ENCODE peak calls at places on chromosome 6, in nine cellular contexts. One of them, this sample, is unnamed.

GRCh38 chr6:15881150-15881549 is 218.3 kb upstream of the DTNBP1 start:
- DNase-seq in NCI-H187: no peak
- DNase-seq in T-helper 9 cell: no peak
- DNase-seq in breast epithelium: no peak
- DNase-seq in stimulated activated CD4-positive, alpha-beta T cell treated with anti-CD3 and anti-CD28 coated beads, Interleukin-15, amount 100 ng/mL, for 1 hour: no peak
- DNase-seq in stimulated activated CD8-positive, alpha-beta memory T cell treated with anti-CD3 and anti-CD28 coated beads, Interleukin-2, amount 100 ng/mL, for 1 hour: no peak
- DNase-seq in retina: no peak
- DNase-seq in Daoy: no peak
- DNase-seq in fibroblast of mammary gland: no peak
- DNase-seq in this sample: no peak

GRCh38 chr6:162942860-162943259 is 215.1 kb downstream of the PACRG start:
- DNase-seq in NCI-H187: no peak
- DNase-seq in T-helper 9 cell: no peak
- DNase-seq in breast epithelium: no peak
- DNase-seq in stimulated activated CD4-positive, alpha-beta T cell treated with anti-CD3 and anti-CD28 coated beads, Interleukin-15, amount 100 ng/mL, for 1 hour: no peak
- DNase-seq in stimulated activated CD8-positive, alpha-beta memory T cell treated with anti-CD3 and anti-CD28 coated beads, Interleukin-2, amount 100 ng/mL, for 1 hour: no peak
- DNase-seq in retina: no peak
- DNase-seq in Daoy: peak
- DNase-seq in fibroblast of mammary gland: peak
- DNase-seq in this sample: no peak

GRCh38 chr6:144566868-144567615 is 281.9 kb downstream of the UTRN start:
- DNase-seq in NCI-H187: no peak
- DNase-seq in T-helper 9 cell: no peak
- DNase-seq in breast epithelium: no peak
- DNase-seq in stimulated activated CD4-positive, alpha-beta T cell treated with anti-CD3 and anti-CD28 coated beads, Interleukin-15, amount 100 ng/mL, for 1 hour: no peak
- DNase-seq in stimulated activated CD8-positive, alpha-beta memory T cell treated with anti-CD3 and anti-CD28 coated beads, Interleukin-2, amount 100 ng/mL, for 1 hour: no peak
- DNase-seq in retina: no peak
- DNase-seq in Daoy: peak
- DNase-seq in fibroblast of mammary gland: peak
- DNase-seq in this sample: no peak

GRCh38 chr6:99143108-99143828 is 195.5 kb upstream of the FBXL4 start:
- DNase-seq in NCI-H187: no peak
- DNase-seq in T-helper 9 cell: no peak
- DNase-seq in breast epithelium: no peak
- DNase-seq in stimulated activated CD4-positive, alpha-beta T cell treated with anti-CD3 and anti-CD28 coated beads, Interleukin-15, amount 100 ng/mL, for 1 hour: no peak
- DNase-seq in stimulated activated CD8-positive, alpha-beta memory T cell treated with anti-CD3 and anti-CD28 coated beads, Interleukin-2, amount 100 ng/mL, for 1 hour: no peak
- DNase-seq in retina: no peak
- DNase-seq in Daoy: no peak
- DNase-seq in fibroblast of mammary gland: no peak
- DNase-seq in this sample: no peak

GRCh38 chr6:44701637-44702101 is 314.2 kb downstream of the CDC5L start:
- DNase-seq in NCI-H187: no peak
- DNase-seq in T-helper 9 cell: no peak
- DNase-seq in breast epithelium: no peak
- DNase-seq in stimulated activated CD4-positive, alpha-beta T cell treated with anti-CD3 and anti-CD28 coated beads, Interleukin-15, amount 100 ng/mL, for 1 hour: no peak
- DNase-seq in stimulated activated CD8-positive, alpha-beta memory T cell treated with anti-CD3 and anti-CD28 coated beads, Interleukin-2, amount 100 ng/mL, for 1 hour: no peak
- DNase-seq in retina: no peak
- DNase-seq in Daoy: peak
- DNase-seq in fibroblast of mammary gland: peak
- DNase-seq in this sample: no peak

GRCh38 chr6:89122625-89123024 is 4.8 kb upstream of the SRSF12 start:
- DNase-seq in NCI-H187: no peak
- DNase-seq in T-helper 9 cell: no peak
- DNase-seq in breast epithelium: no peak
- DNase-seq in stimulated activated CD4-positive, alpha-beta T cell treated with anti-CD3 and anti-CD28 coated beads, Interleukin-15, amount 100 ng/mL, for 1 hour: no peak
- DNase-seq in stimulated activated CD8-positive, alpha-beta memory T cell treated with anti-CD3 and anti-CD28 coated beads, Interleukin-2, amount 100 ng/mL, for 1 hour: no peak
- DNase-seq in retina: no peak
- DNase-seq in Daoy: peak
- DNase-seq in fibroblast of mammary gland: peak
- DNase-seq in this sample: no peak

GRCh38 chr6:114718716-114719270 is 376.0 kb upstream of the HS3ST5 start:
- DNase-seq in NCI-H187: no peak
- DNase-seq in T-helper 9 cell: no peak
- DNase-seq in breast epithelium: no peak
- DNase-seq in stimulated activated CD4-positive, alpha-beta T cell treated with anti-CD3 and anti-CD28 coated beads, Interleukin-15, amount 100 ng/mL, for 1 hour: no peak
- DNase-seq in stimulated activated CD8-positive, alpha-beta memory T cell treated with anti-CD3 and anti-CD28 coated beads, Interleukin-2, amount 100 ng/mL, for 1 hour: no peak
- DNase-seq in retina: peak
- DNase-seq in Daoy: no peak
- DNase-seq in fibroblast of mammary gland: no peak
- DNase-seq in this sample: no peak

GRCh38 chr6:148398244-148398643 is 55.6 kb downstream of the SASH1 start:
- DNase-seq in NCI-H187: no peak
- DNase-seq in T-helper 9 cell: no peak
- DNase-seq in breast epithelium: no peak
- DNase-seq in stimulated activated CD4-positive, alpha-beta T cell treated with anti-CD3 and anti-CD28 coated beads, Interleukin-15, amount 100 ng/mL, for 1 hour: no peak
- DNase-seq in stimulated activated CD8-positive, alpha-beta memory T cell treated with anti-CD3 and anti-CD28 coated beads, Interleukin-2, amount 100 ng/mL, for 1 hour: no peak
- DNase-seq in retina: no peak
- DNase-seq in Daoy: no peak
- DNase-seq in fibroblast of mammary gland: no peak
- DNase-seq in this sample: no peak

GRCh38 chr6:148313483-148313882 is 29.2 kb upstream of the SASH1 start:
- DNase-seq in NCI-H187: no peak
- DNase-seq in T-helper 9 cell: no peak
- DNase-seq in breast epithelium: no peak
- DNase-seq in stimulated activated CD4-positive, alpha-beta T cell treated with anti-CD3 and anti-CD28 coated beads, Interleukin-15, amount 100 ng/mL, for 1 hour: no peak
- DNase-seq in stimulated activated CD8-positive, alpha-beta memory T cell treated with anti-CD3 and anti-CD28 coated beads, Interleukin-2, amount 100 ng/mL, for 1 hour: no peak
- DNase-seq in retina: no peak
- DNase-seq in Daoy: no peak
- DNase-seq in fibroblast of mammary gland: no peak
- DNase-seq in this sample: peak

GRCh38 chr6:117555882-117556498 is 46.3 kb downstream of the GOPC start:
- DNase-seq in NCI-H187: peak
- DNase-seq in T-helper 9 cell: peak
- DNase-seq in breast epithelium: no peak
- DNase-seq in stimulated activated CD4-positive, alpha-beta T cell treated with anti-CD3 and anti-CD28 coated beads, Interleukin-15, amount 100 ng/mL, for 1 hour: peak
- DNase-seq in stimulated activated CD8-positive, alpha-beta memory T cell treated with anti-CD3 and anti-CD28 coated beads, Interleukin-2, amount 100 ng/mL, for 1 hour: no peak
- DNase-seq in retina: peak
- DNase-seq in Daoy: no peak
- DNase-seq in fibroblast of mammary gland: peak
- DNase-seq in this sample: peak

GRCh38 chr6:75204959-75205775 is 686 bp downstream of the COL12A1 start:
- DNase-seq in NCI-H187: no peak
- DNase-seq in T-helper 9 cell: no peak
- DNase-seq in breast epithelium: peak
- DNase-seq in stimulated activated CD4-positive, alpha-beta T cell treated with anti-CD3 and anti-CD28 coated beads, Interleukin-15, amount 100 ng/mL, for 1 hour: no peak
- DNase-seq in stimulated activated CD8-positive, alpha-beta memory T cell treated with anti-CD3 and anti-CD28 coated beads, Interleukin-2, amount 100 ng/mL, for 1 hour: no peak
- DNase-seq in retina: peak
- DNase-seq in Daoy: peak
- DNase-seq in fibroblast of mammary gland: peak
- DNase-seq in this sample: peak

GRCh38 chr6:112464901-112465661 is 118.0 kb downstream of the RFPL4B start:
- DNase-seq in NCI-H187: no peak
- DNase-seq in T-helper 9 cell: no peak
- DNase-seq in breast epithelium: no peak
- DNase-seq in stimulated activated CD4-positive, alpha-beta T cell treated with anti-CD3 and anti-CD28 coated beads, Interleukin-15, amount 100 ng/mL, for 1 hour: no peak
- DNase-seq in stimulated activated CD8-positive, alpha-beta memory T cell treated with anti-CD3 and anti-CD28 coated beads, Interleukin-2, amount 100 ng/mL, for 1 hour: no peak
- DNase-seq in retina: no peak
- DNase-seq in Daoy: no peak
- DNase-seq in fibroblast of mammary gland: no peak
- DNase-seq in this sample: no peak